ENCODE peak calls at places on chromosome 6, in seven cellular contexts. One of them, this sample, is unnamed.

GRCh38 chr6:6057442-6058053 is 50.8 kb upstream of the NRN1 start:
- DNase-seq in NT2/D1: peak; percentile 18
- DNase-seq in dorsolateral prefrontal cortex: no peak
- DNase-seq in ELR: peak; percentile 37
- DNase-seq in upper lobe of left lung: no peak
- DNase-seq in Calu3: peak; percentile 4
- DNase-seq in D341Med: peak; percentile 48
- DNase-seq in this sample: peak; percentile 31

GRCh38 chr6:149190228-149190831 is 127.2 kb upstream of the TAB2 start:
- DNase-seq in D341Med: no peak
- DNase-seq in NT2/D1: no peak
- DNase-seq in ELR: peak; percentile 41
- DNase-seq in dorsolateral prefrontal cortex: no peak
- DNase-seq in upper lobe of left lung: peak; percentile 63
- DNase-seq in Calu3: peak; percentile 36
- DNase-seq in this sample: no peak

GRCh38 chr6:142265476-142265875 is 36.3 kb upstream of the ADGRG6 start:
- DNase-seq in upper lobe of left lung: no peak
- DNase-seq in dorsolateral prefrontal cortex: no peak
- DNase-seq in ELR: no peak
- DNase-seq in NT2/D1: no peak
- DNase-seq in Calu3: no peak
- DNase-seq in D341Med: no peak
- DNase-seq in this sample: no peak

GRCh38 chr6:37375376-37375775 is 21.6 kb downstream of the RNF8 start:
- DNase-seq in upper lobe of left lung: no peak
- DNase-seq in Calu3: no peak
- DNase-seq in D341Med: no peak
- DNase-seq in ELR: no peak
- DNase-seq in NT2/D1: no peak
- DNase-seq in dorsolateral prefrontal cortex: no peak
- DNase-seq in this sample: no peak

GRCh38 chr6:136787726-136788068 is 4.6 kb downstream of the MAP3K5 start:
- DNase-seq in NT2/D1: no peak
- DNase-seq in ELR: no peak
- DNase-seq in D341Med: no peak
- DNase-seq in dorsolateral prefrontal cortex: no peak
- DNase-seq in Calu3: no peak
- DNase-seq in upper lobe of left lung: no peak
- DNase-seq in this sample: no peak

GRCh38 chr6:41476407-41476806 is 69.8 kb upstream of the FOXP4 start:
- DNase-seq in D341Med: no peak
- DNase-seq in upper lobe of left lung: no peak
- DNase-seq in NT2/D1: no peak
- DNase-seq in dorsolateral prefrontal cortex: no peak
- DNase-seq in Calu3: no peak
- DNase-seq in ELR: no peak
- DNase-seq in this sample: no peak

GRCh38 chr6:119627908-119628669 is 278.5 kb upstream of the MAN1A1 start:
- DNase-seq in upper lobe of left lung: no peak
- DNase-seq in Calu3: no peak
- DNase-seq in D341Med: no peak
- DNase-seq in NT2/D1: peak; percentile 3
- DNase-seq in dorsolateral prefrontal cortex: no peak
- DNase-seq in ELR: peak; percentile 79
- DNase-seq in this sample: no peak

GRCh38 chr6:29965873-29966601 is 23.7 kb downstream of the HLA-A start:
- DNase-seq in Calu3: peak; percentile 88
- DNase-seq in D341Med: no peak
- DNase-seq in upper lobe of left lung: peak; percentile 95
- DNase-seq in ELR: peak; percentile 76
- DNase-seq in dorsolateral prefrontal cortex: peak; percentile 71
- DNase-seq in NT2/D1: no peak
- DNase-seq in this sample: no peak

GRCh38 chr6:27558028-27558724 is 85.3 kb upstream of the ZNF184 start:
- DNase-seq in ELR: no peak
- DNase-seq in Calu3: no peak
- DNase-seq in dorsolateral prefrontal cortex: no peak
- DNase-seq in NT2/D1: no peak
- DNase-seq in upper lobe of left lung: no peak
- DNase-seq in D341Med: no peak
- DNase-seq in this sample: no peak

GRCh38 chr6:90411292-90411781 is 114.7 kb upstream of the BACH2 start:
- DNase-seq in D341Med: no peak
- DNase-seq in upper lobe of left lung: no peak
- DNase-seq in dorsolateral prefrontal cortex: no peak
- DNase-seq in NT2/D1: no peak
- DNase-seq in Calu3: peak; percentile 86
- DNase-seq in ELR: peak; percentile 53
- DNase-seq in this sample: no peak

GRCh38 chr6:132804251-132804650 is 5.8 kb upstream of the SLC18B1 start:
- DNase-seq in D341Med: no peak
- DNase-seq in Calu3: no peak
- DNase-seq in upper lobe of left lung: no peak
- DNase-seq in NT2/D1: no peak
- DNase-seq in ELR: no peak
- DNase-seq in dorsolateral prefrontal cortex: no peak
- DNase-seq in this sample: no peak

GRCh38 chr6:42460892-42461291 is 9.2 kb upstream of the TRERF1 start:
- DNase-seq in NT2/D1: no peak
- DNase-seq in ELR: peak; percentile 23
- DNase-seq in D341Med: no peak
- DNase-seq in upper lobe of left lung: no peak
- DNase-seq in dorsolateral prefrontal cortex: no peak
- DNase-seq in Calu3: no peak
- DNase-seq in this sample: peak; percentile 91

GRCh38 chr6:38319259-38320255 is 320.2 kb downstream of the BTBD9 start:
- DNase-seq in D341Med: no peak
- DNase-seq in NT2/D1: no peak
- DNase-seq in dorsolateral prefrontal cortex: no peak
- DNase-seq in ELR: peak; percentile 36
- DNase-seq in upper lobe of left lung: peak; percentile 25
- DNase-seq in Calu3: no peak
- DNase-seq in this sample: no peak

GRCh38 chr6:81515562-81516453 is 236.7 kb downstream of the TENT5A start:
- DNase-seq in Calu3: no peak
- DNase-seq in dorsolateral prefrontal cortex: no peak
- DNase-seq in upper lobe of left lung: no peak
- DNase-seq in NT2/D1: no peak
- DNase-seq in ELR: no peak
- DNase-seq in D341Med: no peak
- DNase-seq in this sample: no peak

GRCh38 chr6:79084693-79085092 is 6.6 kb upstream of the PHIP start:
- DNase-seq in dorsolateral prefrontal cortex: no peak
- DNase-seq in D341Med: no peak
- DNase-seq in Calu3: no peak
- DNase-seq in ELR: no peak
- DNase-seq in NT2/D1: no peak
- DNase-seq in upper lobe of left lung: no peak
- DNase-seq in this sample: peak; percentile 56